ENCODE peak calls at places on chromosomes 13 and 19, in four cellular contexts. One of them, this sample, is unnamed.

GRCh38 chr13:106296723-106297122 is 238.7 kb downstream of the EFNB2 start:
- DNase-seq in GM12878: no peak
- DNase-seq in HepG2: no peak
- DNase-seq in H1: no peak
- DNase-seq in this sample: no peak

GRCh38 chr19:45554481-45554880 is 30.1 kb downstream of the OPA3 start:
- DNase-seq in GM12878: no peak
- DNase-seq in HepG2: no peak
- DNase-seq in H1: no peak
- DNase-seq in this sample: no peak

GRCh38 chr13:32125746-32126145 is 94.2 kb downstream of the FRY start:
- DNase-seq in GM12878: no peak
- DNase-seq in HepG2: no peak
- DNase-seq in H1: no peak
- DNase-seq in this sample: no peak

GRCh38 chr19:37991841-37992248 is 84.8 kb downstream of the SIPA1L3 start:
- DNase-seq in GM12878: no peak
- DNase-seq in HepG2: peak
- DNase-seq in H1: no peak
- DNase-seq in this sample: no peak

GRCh38 chr13:46015374-46015773 is 37.2 kb downstream of the ZC3H13 start:
- DNase-seq in GM12878: no peak
- DNase-seq in HepG2: no peak
- DNase-seq in H1: no peak
- DNase-seq in this sample: no peak

GRCh38 chr13:105991622-105992254 is 543.7 kb downstream of the EFNB2 start:
- DNase-seq in GM12878: no peak
- DNase-seq in HepG2: no peak
- DNase-seq in H1: no peak
- DNase-seq in this sample: no peak

GRCh38 chr19:29942404-29943261 is 594 bp downstream of the URI1 start:
- DNase-seq in GM12878: no peak
- DNase-seq in HepG2: peak
- DNase-seq in H1: peak
- DNase-seq in this sample: no peak

GRCh38 chr19:4338441-4339350 is at the start of gene STAP2:
- DNase-seq in GM12878: no peak
- DNase-seq in HepG2: peak
- DNase-seq in H1: peak
- DNase-seq in this sample: no peak

GRCh38 chr19:45250832-45251451 is at the start of gene MARK4:
- DNase-seq in GM12878: no peak
- DNase-seq in HepG2: no peak
- DNase-seq in H1: peak
- DNase-seq in this sample: no peak

GRCh38 chr19:2770055-2771013 is 12.7 kb downstream of the SGTA start:
- DNase-seq in GM12878: no peak
- DNase-seq in HepG2: no peak
- DNase-seq in H1: no peak
- DNase-seq in this sample: no peak

GRCh38 chr13:49530452-49530851 is 34.7 kb downstream of the PHF11 start:
- DNase-seq in GM12878: no peak
- DNase-seq in HepG2: no peak
- DNase-seq in H1: no peak
- DNase-seq in this sample: no peak

GRCh38 chr13:44061876-44062275 is 182.2 kb downstream of the LACC1 start:
- DNase-seq in GM12878: no peak
- DNase-seq in HepG2: no peak
- DNase-seq in H1: no peak
- DNase-seq in this sample: no peak

GRCh38 chr13:39552233-39552632 is 50.8 kb downstream of the LHFPL6 start:
- DNase-seq in GM12878: no peak
- DNase-seq in HepG2: no peak
- DNase-seq in H1: no peak
- DNase-seq in this sample: no peak

GRCh38 chr19:55454787-55455243 is 6.6 kb downstream of the ISOC2 start:
- DNase-seq in GM12878: no peak
- DNase-seq in HepG2: peak
- DNase-seq in H1: peak
- DNase-seq in this sample: no peak
- TF ChIP-seq ZNF274 in GM12878: no peak
- TF ChIP-seq ZNF274 in HepG2: no peak
- TF ChIP-seq ZNF274 in H1: no peak
- TF ChIP-seq ZNF274 in this sample: no peak

GRCh38 chr19:35037716-35038622 is 3.6 kb upstream of the HPN start:
- DNase-seq in GM12878: peak
- DNase-seq in HepG2: no peak
- DNase-seq in H1: no peak
- DNase-seq in this sample: no peak
- TF ChIP-seq SUZ12 in GM12878: no peak
- TF ChIP-seq SUZ12 in HepG2: no peak
- TF ChIP-seq SUZ12 in H1: no peak
- TF ChIP-seq SUZ12 in this sample: no peak

GRCh38 chr13:112510002-112510780 is 77.8 kb downstream of the TUBGCP3 start:
- DNase-seq in GM12878: no peak
- DNase-seq in HepG2: peak
- DNase-seq in H1: peak
- DNase-seq in this sample: peak
- TF ChIP-seq ZNF274 in GM12878: no peak
- TF ChIP-seq ZNF274 in HepG2: no peak
- TF ChIP-seq ZNF274 in H1: no peak
- TF ChIP-seq ZNF274 in this sample: no peak

GRCh38 chr19:52170304-52170703 is 1.1 kb downstream of the ZNF836 start:
- DNase-seq in GM12878: no peak
- DNase-seq in HepG2: no peak
- DNase-seq in H1: no peak
- DNase-seq in this sample: no peak

GRCh38 chr19:52171321-52172169 is at the start of gene ZNF836:
- DNase-seq in GM12878: peak
- DNase-seq in HepG2: peak
- DNase-seq in H1: peak
- DNase-seq in this sample: no peak

GRCh38 chr19:52172347-52172746 is 926 bp upstream of the ZNF836 start:
- DNase-seq in GM12878: no peak
- DNase-seq in HepG2: no peak
- DNase-seq in H1: no peak
- DNase-seq in this sample: no peak

GRCh38 chr19:52176574-52176973 is 5.2 kb upstream of the ZNF836 start:
- DNase-seq in GM12878: no peak
- DNase-seq in HepG2: no peak
- DNase-seq in H1: no peak
- DNase-seq in this sample: no peak

DNA sequence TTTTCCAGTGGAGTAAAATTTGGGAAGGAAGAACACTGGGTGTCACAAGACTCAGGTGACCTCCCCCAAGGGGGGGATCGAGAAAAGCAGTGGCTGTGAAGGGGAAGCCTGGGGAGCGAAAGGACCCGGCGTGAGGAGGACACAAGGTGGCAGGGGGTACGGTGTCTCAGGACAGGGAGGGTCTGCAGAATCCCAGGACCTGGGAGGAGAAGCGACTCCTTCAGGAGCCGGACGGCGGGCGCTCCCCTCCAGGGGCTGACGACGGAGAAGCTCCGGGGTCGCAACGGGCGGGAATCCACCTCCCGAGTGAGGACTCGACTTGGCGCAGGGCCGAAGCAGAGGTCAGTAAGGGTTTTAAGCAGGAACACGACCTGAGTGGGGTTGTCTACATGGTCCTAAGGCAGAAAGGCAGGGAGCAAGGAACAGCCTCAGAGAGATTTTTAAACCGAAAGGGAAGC is 529 bp downstream of the ZNF836 start:
- DNase-seq in GM12878: no peak
- DNase-seq in HepG2: no peak
- DNase-seq in H1: peak
- DNase-seq in this sample: no peak
- TF ChIP-seq SUZ12 in GM12878: no peak
- TF ChIP-seq SUZ12 in HepG2: no peak
- TF ChIP-seq SUZ12 in H1: no peak
- TF ChIP-seq SUZ12 in this sample: no peak

GRCh38 chr19:39681416-39681815 is 22.9 kb upstream of the LGALS14 start:
- DNase-seq in GM12878: no peak
- DNase-seq in HepG2: no peak
- DNase-seq in H1: no peak
- DNase-seq in this sample: no peak

GRCh38 chr19:39679791-39680168 is 24.1 kb downstream of the LGALS16 start:
- DNase-seq in GM12878: no peak
- DNase-seq in HepG2: no peak
- DNase-seq in H1: no peak
- DNase-seq in this sample: no peak

GRCh38 chr19:39680593-39680992 is 23.7 kb upstream of the LGALS14 start:
- DNase-seq in GM12878: no peak
- DNase-seq in HepG2: no peak
- DNase-seq in H1: no peak
- DNase-seq in this sample: no peak

GRCh38 chr19:39677931-39678889 is 22.5 kb downstream of the LGALS16 start:
- DNase-seq in GM12878: no peak
- DNase-seq in HepG2: peak
- DNase-seq in H1: no peak
- DNase-seq in this sample: no peak

DNA sequence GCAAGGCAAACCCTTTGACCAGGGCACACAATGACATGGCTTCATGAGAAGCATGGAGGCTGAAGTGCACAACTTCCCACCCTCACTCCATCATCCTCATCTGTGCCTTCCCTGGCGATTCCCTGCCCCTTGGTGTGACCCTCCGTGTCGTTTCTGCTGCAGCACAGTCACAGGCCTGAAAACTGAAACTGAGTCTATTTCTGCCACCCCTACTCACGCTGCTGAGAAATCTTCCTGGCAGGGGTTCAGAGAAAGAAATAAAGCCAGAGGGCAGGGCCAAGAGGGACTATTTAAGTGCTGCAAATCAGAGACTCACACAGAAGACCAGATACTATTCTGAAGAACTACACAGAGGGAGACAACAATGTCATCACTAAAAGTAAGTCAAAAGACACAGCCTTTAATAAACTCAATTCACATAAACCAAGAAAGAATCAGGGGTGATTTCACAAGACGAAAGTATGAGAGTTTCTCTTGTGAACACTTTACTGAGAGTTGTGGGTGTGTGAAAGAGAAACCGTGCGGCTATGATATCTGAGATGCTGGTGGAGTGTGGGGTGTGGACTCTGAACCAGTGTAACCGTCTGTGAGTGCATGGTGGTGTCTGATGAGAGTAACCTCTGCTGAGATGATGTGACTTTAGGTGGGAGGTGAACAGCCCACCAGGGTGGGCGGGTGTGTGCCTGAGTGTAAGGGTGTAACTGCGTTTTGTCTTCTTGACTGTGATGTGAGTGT is 23.5 kb downstream of the LGALS16 start:
- DNase-seq in GM12878: peak
- DNase-seq in HepG2: no peak
- DNase-seq in H1: no peak
- DNase-seq in this sample: no peak
- TF ChIP-seq ZNF274 in GM12878: no peak
- TF ChIP-seq ZNF274 in HepG2: no peak
- TF ChIP-seq ZNF274 in H1: no peak
- TF ChIP-seq ZNF274 in this sample: no peak

GRCh38 chr13:78658630-78659449 is at the start of gene OBI1:
- DNase-seq in GM12878: peak
- DNase-seq in HepG2: peak
- DNase-seq in H1: peak
- DNase-seq in this sample: no peak

GRCh38 chr13:78657699-78658629 is 991 bp downstream of the OBI1 start:
- DNase-seq in GM12878: no peak
- DNase-seq in HepG2: peak
- DNase-seq in H1: no peak
- DNase-seq in this sample: peak

GRCh38 chr13:78662467-78662866 is 3.5 kb upstream of the OBI1 start:
- DNase-seq in GM12878: no peak
- DNase-seq in HepG2: no peak
- DNase-seq in H1: no peak
- DNase-seq in this sample: no peak

GRCh38 chr13:78659450-78660110 is 625 bp upstream of the OBI1 start:
- DNase-seq in GM12878: no peak
- DNase-seq in HepG2: no peak
- DNase-seq in H1: no peak
- DNase-seq in this sample: no peak

DNA sequence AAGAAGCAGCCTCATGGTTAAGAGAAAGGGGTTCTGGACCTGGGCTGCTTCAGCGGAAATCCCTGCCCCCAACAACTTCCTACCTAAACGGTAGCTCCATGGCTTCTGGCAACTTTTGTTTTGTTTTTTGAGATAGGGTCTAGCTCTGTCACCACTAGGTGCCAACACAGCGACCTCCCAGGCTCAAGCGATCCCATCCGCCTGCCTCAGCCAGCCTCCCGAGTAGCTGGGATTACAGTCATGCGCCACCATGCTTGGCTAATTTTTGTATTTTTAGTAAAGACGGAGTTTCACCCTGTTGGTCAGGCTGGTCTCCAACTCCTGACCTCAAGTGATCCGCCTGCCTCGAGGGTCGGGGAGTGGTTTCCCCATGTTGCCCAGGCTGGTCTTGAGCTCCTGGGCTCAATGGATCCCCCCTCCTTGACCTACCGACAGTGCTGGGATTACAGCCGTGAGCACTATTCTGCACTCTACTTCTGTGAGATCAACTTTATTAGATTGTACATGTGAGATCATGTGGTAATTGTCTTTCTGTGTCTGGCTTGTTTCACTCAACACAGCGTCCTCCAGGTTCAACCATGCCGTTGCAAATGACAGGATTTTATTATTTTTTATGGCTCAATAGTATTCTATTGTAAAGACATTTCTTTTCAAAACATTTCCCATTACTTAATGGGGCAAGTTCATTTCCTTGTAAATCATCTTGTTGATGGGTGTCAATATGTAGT is 1.3 kb upstream of the OBI1 start:
- DNase-seq in GM12878: no peak
- DNase-seq in HepG2: peak
- DNase-seq in H1: no peak
- DNase-seq in this sample: no peak
- TF ChIP-seq SUZ12 in GM12878: no peak
- TF ChIP-seq SUZ12 in HepG2: no peak
- TF ChIP-seq SUZ12 in H1: no peak
- TF ChIP-seq SUZ12 in this sample: no peak

GRCh38 chr19:47471733-47472457 is at the start of gene SLC8A2:
- DNase-seq in GM12878: no peak
- DNase-seq in HepG2: peak
- DNase-seq in H1: peak
- DNase-seq in this sample: peak
- TF ChIP-seq ZNF274 in GM12878: no peak
- TF ChIP-seq ZNF274 in HepG2: no peak
- TF ChIP-seq ZNF274 in H1: no peak
- TF ChIP-seq ZNF274 in this sample: no peak

GRCh38 chr13:98890186-98890585 is 87.7 kb downstream of the DOCK9 start:
- DNase-seq in GM12878: no peak
- DNase-seq in HepG2: no peak
- DNase-seq in H1: no peak
- DNase-seq in this sample: no peak
- TF ChIP-seq SUZ12 in GM12878: no peak
- TF ChIP-seq SUZ12 in HepG2: no peak
- TF ChIP-seq SUZ12 in H1: no peak
- TF ChIP-seq SUZ12 in this sample: no peak